ENCODE peak calls at places on chromosomes 5 and 9, in seven cellular contexts. X is activated T-helper 1 cell treated with anti-CD3 and anti-CD28 coated beads, Interleukin-2, amount 50 U/mL, for 16 hours; J is activated T-cell treated with anti-CD3 and anti-CD28 coated beads for 4 hours; D is A549; F is HEK293T; A is naive thymus-derived CD4-positive, alpha-beta T cell; N is HT1080. G is an unnamed sample.

GRCh38 chr5:41445937-41446563 is 64.4 kb downstream of the PLCXD3 start:
- DNase-seq in X (no peak), J (no peak), D (no peak), F (no peak), A (no peak), N (no peak), G (no peak)

GRCh38 chr5:146744358-146744757 is 134.2 kb downstream of the PPP2R2B start:
- DNase-seq in X (no peak), J (no peak), D (no peak), F (no peak), A (no peak), N (peak; percentile 24), G (no peak)

GRCh38 chr5:109936996-109937395 is 247.3 kb downstream of the MAN2A1 start:
- DNase-seq in X (no peak), J (no peak), D (no peak), F (no peak), A (no peak), N (no peak), G (no peak)

GRCh38 chr5:6633469-6634326 is 458 bp downstream of the SRD5A1 start:
- DNase-seq in X (peak; percentile 6), J (peak; percentile 7), D (peak; percentile 22), F (peak; percentile 9), A (no peak), N (no peak), G (no peak)

GRCh38 chr9:69173891-69174644 is at the start of gene TJP2:
- DNase-seq in X (no peak), J (peak; percentile 15), D (no peak), F (peak; percentile 70), A (peak; percentile 21), N (peak; percentile 66), G (no peak)

GRCh38 chr9:136589766-136590740 is 44.2 kb upstream of the NOTCH1 start:
- DNase-seq in X (no peak), J (no peak), D (no peak), F (no peak), A (no peak), N (no peak), G (no peak)

GRCh38 chr5:9297171-9297570 is 248.7 kb downstream of the SEMA5A start:
- DNase-seq in X (no peak), J (no peak), D (no peak), F (no peak), A (no peak), N (no peak), G (no peak)

GRCh38 chr5:175857986-175858385 is 13.4 kb upstream of the CPLX2 start:
- DNase-seq in X (no peak), J (no peak), D (no peak), F (no peak), A (no peak), N (no peak), G (no peak)

GRCh38 chr9:97468658-97469448 is 32.6 kb upstream of the TMOD1 start:
- DNase-seq in X (no peak), J (peak; percentile 1), D (peak; percentile 70), F (peak; percentile 81), A (no peak), N (peak; percentile 70), G (peak; percentile 16)

GRCh38 chr9:125258160-125258559 is 3.5 kb upstream of the GAPVD1 start:
- DNase-seq in X (no peak), J (no peak), D (no peak), F (no peak), A (no peak), N (no peak), G (no peak)

GRCh38 chr9:35313911-35314310 is 152.1 kb downstream of the UNC13B start:
- DNase-seq in X (no peak), J (no peak), D (no peak), F (no peak), A (no peak), N (peak; percentile 24), G (no peak)

GRCh38 chr9:108844856-108845255 is 10.9 kb downstream of the ACTL7B start:
- DNase-seq in X (no peak), J (no peak), D (no peak), F (no peak), A (no peak), N (no peak), G (no peak)

GRCh38 chr9:79799691-79800345 is 228.1 kb downstream of the TLE4 start:
- DNase-seq in X (no peak), J (no peak), D (no peak), F (no peak), A (no peak), N (no peak), G (no peak)

GRCh38 chr9:121798941-121799340 is 147.5 kb downstream of the DAB2IP start:
- DNase-seq in X (no peak), J (no peak), D (no peak), F (no peak), A (no peak), N (no peak), G (no peak)

GRCh38 chr9:131837316-131837715 is 97.4 kb upstream of the RAPGEF1 start:
- DNase-seq in X (no peak), J (no peak), D (peak; percentile 36), F (no peak), A (no peak), N (no peak), G (no peak)

GRCh38 chr5:40556811-40557210 is 122.9 kb upstream of the PTGER4 start:
- DNase-seq in X (no peak), J (no peak), D (no peak), F (no peak), A (no peak), N (no peak), G (no peak)

GRCh38 chr5:13946111-13946510 is 1.6 kb upstream of the DNAH5 start:
- DNase-seq in X (no peak), J (no peak), D (no peak), F (no peak), A (no peak), N (no peak), G (no peak)

GRCh38 chr5:112006721-112007120 is 249.7 kb upstream of the NREP start:
- DNase-seq in X (no peak), J (no peak), D (no peak), F (no peak), A (no peak), N (peak; percentile 70), G (no peak)

GRCh38 chr5:175683921-175684320 is 26.1 kb downstream of the HRH2 start:
- DNase-seq in X (no peak), J (no peak), D (no peak), F (no peak), A (no peak), N (no peak), G (peak; percentile 25)